ENCODE peak calls at places on chromosome 11, in nine cellular contexts. C is C1 segment of cervical spinal cord; Z is activated CD4-positive, CD25-positive, alpha-beta regulatory T cell treated with anti-CD3 and anti-CD28 coated beads, Interleukin-2, amount 50 U/mL, for 72 hours; K is DMS79; W is activated CD4-positive, alpha-beta T cell treated with anti-CD3 and anti-CD28 coated beads for 24 hours; D is amniotic stem cell; R is non-pigmented ciliary epithelial cell; E is germinal center; F is mesenchymal stem cell. L is an unnamed sample.

GRCh38 chr11:126607374-126607773 is 251.9 kb downstream of the ST3GAL4 start:
- DNase-seq in E (no peak), R (no peak), D (peak), K (peak), W (no peak), F (peak), C (peak), Z (no peak), L (peak)

GRCh38 chr11:129259950-129260349 is 67.8 kb upstream of the ARHGAP32 start:
- DNase-seq in Z (no peak), W (no peak), C (no peak), E (no peak), D (no peak), R (no peak), F (peak), K (no peak), L (peak)

GRCh38 chr11:77003954-77004353 is 30.2 kb upstream of the B3GNT6 start:
- DNase-seq in K (no peak), W (no peak), C (no peak), Z (no peak), E (no peak), F (no peak), D (no peak), R (no peak), L (no peak)

GRCh38 chr11:117809236-117810055 is 12.4 kb upstream of the DSCAML1 start:
- DNase-seq in D (no peak), E (no peak), F (peak), C (peak), Z (no peak), K (peak), R (no peak), W (no peak), L (no peak)

GRCh38 chr11:92245700-92246270 is 21.2 kb downstream of the FAT3 start:
- DNase-seq in K (no peak), E (no peak), F (no peak), C (peak), W (no peak), D (no peak), Z (no peak), R (no peak), L (no peak)

GRCh38 chr11:87223816-87224215 is 186.1 kb downstream of the TMEM135 start:
- DNase-seq in W (no peak), C (no peak), F (no peak), K (no peak), R (no peak), D (no peak), E (no peak), Z (no peak), L (peak)

GRCh38 chr11:114354076-114354475 is 46.2 kb downstream of the C11orf71 start:
- DNase-seq in C (no peak), Z (no peak), E (no peak), D (peak), K (no peak), F (peak), W (no peak), R (peak), L (peak)

GRCh38 chr11:68948948-68949347 is 31.8 kb downstream of the MRGPRD start:
- DNase-seq in Z (no peak), C (no peak), K (no peak), F (no peak), D (no peak), R (no peak), E (no peak), W (no peak), L (no peak)

GRCh38 chr11:113082501-113082900 is 121.3 kb downstream of the NCAM1 start:
- DNase-seq in E (no peak), W (no peak), Z (no peak), D (no peak), R (no peak), C (no peak), F (no peak), K (no peak), L (no peak)

GRCh38 chr11:120032766-120033390 is 105.0 kb downstream of the TRIM29 start:
- DNase-seq in W (no peak), R (no peak), Z (no peak), K (no peak), D (no peak), E (no peak), F (no peak), C (no peak), L (no peak)